ENCODE peak calls at places on chromosomes 13 and 19, in eight cellular contexts. F is HCT116, T is prostate gland, C is spleen, U is HepG2, X is esophagus muscularis mucosa, O is IMR-90, K is tibial nerve. E is an unnamed sample.

GRCh38 chr19:13101590-13102415 is 855 bp downstream of the LYL1 start:
- DNase-seq in F (no peak), T (no peak), C (no peak), U (peak; percentile 75), X (no peak), O (no peak), K (no peak), E (no peak)

GRCh38 chr13:76976488-76976887 is 15.4 kb upstream of the CLN5 start:
- DNase-seq in F (no peak), T (no peak), C (no peak), U (no peak), X (no peak), O (no peak), K (no peak), E (no peak)

GRCh38 chr13:30019648-30020626 is 169.5 kb upstream of the UBL3 start:
- DNase-seq in F (no peak), T (no peak), C (no peak), U (no peak), X (no peak), O (no peak), K (no peak), E (no peak)

GRCh38 chr19:1401889-1402217 is 511 bp upstream of the GAMT start:
- DNase-seq in F (no peak), T (no peak), C (no peak), U (no peak), X (no peak), O (no peak), K (no peak), E (no peak)

GRCh38 chr13:99231726-99232125 is 26.5 kb downstream of the GPR18 start:
- DNase-seq in F (no peak), T (no peak), C (no peak), U (no peak), X (no peak), O (no peak), K (no peak), E (no peak)

GRCh38 chr13:52809310-52809769 is 39.1 kb downstream of the PCDH8 start:
- DNase-seq in F (peak; percentile 72), T (peak; percentile 56), C (no peak), U (peak; percentile 80), X (no peak), O (peak; percentile 39), K (no peak), E (peak; percentile 72)

GRCh38 chr13:77391475-77391874 is 64.6 kb upstream of the MYCBP2 start:
- DNase-seq in F (no peak), T (no peak), C (no peak), U (no peak), X (no peak), O (no peak), K (no peak), E (no peak)

GRCh38 chr19:35712529-35712909 is 5.3 kb upstream of the KMT2B start:
- DNase-seq in F (no peak), T (no peak), C (no peak), U (no peak), X (no peak), O (no peak), K (no peak), E (no peak)

GRCh38 chr13:33855371-33855895 is 37.5 kb downstream of the RFC3 start:
- DNase-seq in F (no peak), T (no peak), C (no peak), U (no peak), X (no peak), O (no peak), K (no peak), E (no peak)

GRCh38 chr19:18915639-18916038 is 3.5 kb downstream of the COPE start:
- DNase-seq in F (peak; percentile 50), T (no peak), C (peak; percentile 84), U (peak; percentile 54), X (no peak), O (peak; percentile 30), K (no peak), E (no peak)

GRCh38 chr13:18212873-18213272 is 968.8 kb downstream of the TUBA3C start:
- DNase-seq in F (no peak), T (peak; percentile 62), C (no peak), U (peak; percentile 5), X (no peak), O (peak; percentile 1), K (peak; percentile 46), E (peak; percentile 12)

GRCh38 chr19:38693380-38694223 is 46.2 kb downstream of the ACTN4 start:
- DNase-seq in F (peak; percentile 91), T (no peak), C (peak; percentile 88), U (peak; percentile 81), X (no peak), O (peak; percentile 63), K (no peak), E (peak; percentile 34)

GRCh38 chr13:20126460-20127262 is 34.2 kb downstream of the GJA3 start:
- DNase-seq in F (no peak), T (no peak), C (peak; percentile 59), U (no peak), X (no peak), O (no peak), K (no peak), E (no peak)

GRCh38 chr19:22286151-22286810 is at the start of gene ZNF729:
- DNase-seq in F (no peak), T (no peak), C (no peak), U (no peak), X (no peak), O (no peak), K (no peak), E (no peak)

GRCh38 chr19:40691421-40692211 is 1.2 kb upstream of the NUMBL start:
- DNase-seq in F (no peak), T (no peak), C (peak; percentile 81), U (no peak), X (no peak), O (no peak), K (no peak), E (peak; percentile 19)

GRCh38 chr13:106372199-106373160 is 163.0 kb downstream of the EFNB2 start:
- DNase-seq in F (no peak), T (no peak), C (no peak), U (no peak), X (no peak), O (peak; percentile 54), K (no peak), E (no peak)

DNA sequence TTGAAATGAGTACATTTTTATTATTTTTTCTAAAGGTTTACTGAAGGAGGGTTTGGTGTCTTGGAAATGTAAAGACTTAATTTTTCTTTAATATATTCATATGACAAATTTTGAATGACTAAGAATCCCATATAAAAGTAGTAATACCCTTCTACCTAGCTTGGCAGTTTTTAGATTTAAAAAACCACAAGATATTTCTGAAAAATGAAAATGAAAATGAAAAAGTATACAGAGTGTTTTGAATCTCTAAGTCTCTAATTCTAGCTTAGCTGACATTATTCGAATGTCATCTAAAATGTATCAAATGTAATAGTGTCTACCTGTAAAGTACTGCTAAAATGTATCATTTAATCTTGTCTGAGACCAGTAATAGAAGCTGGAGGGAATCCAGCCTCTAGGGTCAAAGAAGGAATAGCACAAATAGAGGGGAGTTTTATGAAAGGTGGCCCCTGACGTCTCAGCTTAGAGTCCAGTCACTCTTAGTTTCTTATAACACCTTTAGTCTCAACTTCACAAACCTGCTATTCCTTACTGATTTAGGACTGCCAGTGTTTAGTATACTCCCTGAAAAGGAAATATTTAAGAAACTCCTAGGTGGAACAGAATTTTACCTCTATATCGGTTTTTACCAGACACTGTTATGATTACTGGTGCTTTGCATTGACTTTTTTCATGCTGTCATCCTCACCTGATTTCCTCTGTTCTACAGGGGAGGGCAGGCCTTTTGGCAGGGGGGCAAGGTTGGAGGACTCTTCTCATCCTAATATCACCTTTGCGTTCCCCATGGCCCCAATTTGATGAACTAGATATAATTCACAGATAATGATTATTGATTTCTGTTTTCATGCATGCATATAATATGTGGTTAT is 16.2 kb upstream of the MIR17HG start:
- DNase-seq in F (no peak), T (no peak), C (no peak), U (no peak), X (no peak), O (no peak), K (no peak), E (no peak)
- H3K4me3 ChIP-seq in F (no peak overlapping the region), T (no peak overlapping the region), C (no peak overlapping the region), U (no peak overlapping the region), X (no peak overlapping the region), O (no peak overlapping the region), K (no peak overlapping the region), E (no peak overlapping the region)

GRCh38 chr19:58003153-58003828 is 671 bp upstream of the ZNF606 start:
- DNase-seq in F (no peak), T (no peak), C (peak; percentile 62), U (no peak), X (no peak), O (no peak), K (no peak), E (peak; percentile 70)
- H3K9me3 ChIP-seq in F (peaks cover 16% of the 10 kb centered on the region), T (no peaks in the 10 kb centered on the region), C (peaks cover 82% of the 10 kb centered on the region), U (peaks cover 56% of the 10 kb centered on the region), X (peaks cover 56% of the 10 kb centered on the region), O (peaks cover 58% of the 10 kb centered on the region), K (peaks cover 26% of the 10 kb centered on the region), E (no peaks in the 10 kb centered on the region)

DNA sequence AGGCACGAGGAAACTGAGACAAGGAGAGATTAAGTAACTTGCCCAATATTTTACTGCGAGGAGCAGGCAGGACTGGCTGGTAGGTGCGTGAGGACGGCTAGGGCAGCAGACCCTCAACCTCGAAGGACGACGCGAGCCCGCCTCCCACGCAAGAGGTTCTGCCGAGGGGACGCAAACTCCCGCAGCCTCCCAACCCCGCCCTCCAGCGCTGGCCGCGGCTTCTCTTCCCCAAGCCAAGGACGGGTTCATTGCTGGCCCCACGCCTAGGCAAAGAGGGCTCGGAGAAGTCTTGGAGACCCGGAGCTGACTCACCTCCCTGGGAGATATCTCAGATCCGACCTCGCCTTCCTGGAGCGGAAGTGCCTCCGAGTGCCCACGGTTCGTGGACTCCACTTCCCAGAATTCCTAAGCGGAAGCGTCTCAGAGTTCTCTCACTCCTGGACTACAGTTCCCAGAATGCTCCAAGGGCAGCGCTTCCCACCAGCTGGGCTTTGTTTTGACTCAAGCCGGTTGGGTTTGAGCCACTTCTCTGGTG is at the start of gene ZNF235:
- DNase-seq in F (peak; percentile 89), T (peak; percentile 94), C (peak; percentile 91), U (peak; percentile 88), X (peak; percentile 95), O (peak; percentile 99), K (peak; percentile 55), E (peak; percentile 88)
- TF ChIP-seq POLR2A in F (no peak), T (no peak), C (no peak), U (peak; percentile 37), X (no peak), O (no peak), K (no peak), E (no peak)

GRCh38 chr13:114314074-114314912 is at the start of gene CHAMP1:
- DNase-seq in F (peak; percentile 92), T (peak; percentile 94), C (peak; percentile 98), U (peak; percentile 90), X (peak; percentile 99), O (peak; percentile 96), K (peak; percentile 91), E (peak; percentile 97)

GRCh38 chr13:114313061-114313860 is 1.0 kb upstream of the CHAMP1 start:
- DNase-seq in F (no peak), T (no peak), C (peak; percentile 69), U (no peak), X (no peak), O (peak; percentile 51), K (no peak), E (no peak)

GRCh38 chr13:114318624-114319023 is 4.3 kb downstream of the CHAMP1 start:
- DNase-seq in F (no peak), T (no peak), C (no peak), U (no peak), X (no peak), O (no peak), K (no peak), E (no peak)

GRCh38 chr13:114311908-114312307 is 2.4 kb upstream of the CHAMP1 start:
- DNase-seq in F (no peak), T (no peak), C (no peak), U (no peak), X (no peak), O (no peak), K (no peak), E (no peak)

GRCh38 chr13:114315074-114315785 is 927 bp downstream of the CHAMP1 start:
- DNase-seq in F (no peak), T (no peak), C (no peak), U (no peak), X (no peak), O (no peak), K (no peak), E (no peak)
- H3K4me3 ChIP-seq in F (peak overlapping the region; percentile 72), T (peak overlapping the region; percentile 68), C (peak overlapping the region; percentile 68), U (peak overlapping the region; percentile 68), X (peak overlapping the region; percentile 82), O (peak overlapping the region; percentile 79), K (peak overlapping the region; percentile 76), E (peak overlapping the region; percentile 82)